ENCODE peak calls at places on chromosomes 2 and 18, in four cellular contexts. One of them, this sample, is unnamed. For H3K4me1, the result is how much of the 10 kb centered on the place peaks cover.

GRCh38 chr2:241070361-241070760 is 31.7 kb downstream of the MTERF4 start:
- DNase-seq in adrenal gland: peak
- DNase-seq in adipocyte: no peak
- DNase-seq in SK-N-SH: no peak
- DNase-seq in this sample: no peak

GRCh38 chr2:238945433-238946150 is 97.7 kb downstream of the TWIST2 start:
- DNase-seq in adrenal gland: no peak
- DNase-seq in adipocyte: peak
- DNase-seq in SK-N-SH: no peak
- DNase-seq in this sample: peak

GRCh38 chr2:17877811-17878221 is 651 bp upstream of the KCNS3 start:
- DNase-seq in adrenal gland: no peak
- DNase-seq in adipocyte: no peak
- DNase-seq in SK-N-SH: peak
- DNase-seq in this sample: peak

GRCh38 chr18:46156124-46156745 is 52.0 kb downstream of the HAUS1 start:
- DNase-seq in adrenal gland: no peak
- DNase-seq in adipocyte: no peak
- DNase-seq in SK-N-SH: no peak
- DNase-seq in this sample: no peak

GRCh38 chr2:71156531-71156930 is 26.1 kb downstream of the MPHOSPH10 start:
- DNase-seq in adrenal gland: no peak
- DNase-seq in adipocyte: peak
- DNase-seq in SK-N-SH: no peak
- DNase-seq in this sample: no peak

GRCh38 chr18:78992041-78992735 is 12.6 kb downstream of the SALL3 start:
- DNase-seq in adrenal gland: no peak
- DNase-seq in adipocyte: no peak
- DNase-seq in SK-N-SH: no peak
- DNase-seq in this sample: no peak

GRCh38 chr2:121076501-121076820 is 208.5 kb downstream of the TFCP2L1 start:
- DNase-seq in adrenal gland: no peak
- DNase-seq in adipocyte: no peak
- DNase-seq in SK-N-SH: no peak
- DNase-seq in this sample: no peak

GRCh38 chr2:37652199-37652640 is 19.2 kb downstream of the CDC42EP3 start:
- DNase-seq in adrenal gland: peak
- DNase-seq in adipocyte: peak
- DNase-seq in SK-N-SH: no peak
- DNase-seq in this sample: no peak

GRCh38 chr2:159124931-159125467 is 156.6 kb downstream of the TANC1 start:
- DNase-seq in adrenal gland: no peak
- DNase-seq in adipocyte: no peak
- DNase-seq in SK-N-SH: no peak
- DNase-seq in this sample: peak

GRCh38 chr2:201130524-201131186 is 14.7 kb downstream of the CFLAR start:
- DNase-seq in adrenal gland: no peak
- DNase-seq in adipocyte: peak
- DNase-seq in SK-N-SH: no peak
- DNase-seq in this sample: no peak

GRCh38 chr2:113342650-113343049 is 63.9 kb upstream of the PAX8 start:
- DNase-seq in adrenal gland: peak
- DNase-seq in adipocyte: no peak
- DNase-seq in SK-N-SH: no peak
- DNase-seq in this sample: no peak

GRCh38 chr18:27921904-27922541 is 254.9 kb downstream of the CDH2 start:
- DNase-seq in adrenal gland: no peak
- DNase-seq in adipocyte: peak
- DNase-seq in SK-N-SH: peak
- DNase-seq in this sample: no peak

GRCh38 chr2:236687296-236687955 is 117.8 kb downstream of the ACKR3 start:
- DNase-seq in adrenal gland: no peak
- DNase-seq in adipocyte: no peak
- DNase-seq in SK-N-SH: no peak
- DNase-seq in this sample: no peak

GRCh38 chr2:127475788-127476187 is 50.5 kb downstream of the IWS1 start:
- DNase-seq in adrenal gland: no peak
- DNase-seq in adipocyte: no peak
- DNase-seq in SK-N-SH: no peak
- DNase-seq in this sample: no peak

GRCh38 chr2:191064590-191064989 is 50.6 kb upstream of the STAT1 start:
- DNase-seq in adrenal gland: no peak
- DNase-seq in adipocyte: no peak
- DNase-seq in SK-N-SH: no peak
- DNase-seq in this sample: peak

DNA sequence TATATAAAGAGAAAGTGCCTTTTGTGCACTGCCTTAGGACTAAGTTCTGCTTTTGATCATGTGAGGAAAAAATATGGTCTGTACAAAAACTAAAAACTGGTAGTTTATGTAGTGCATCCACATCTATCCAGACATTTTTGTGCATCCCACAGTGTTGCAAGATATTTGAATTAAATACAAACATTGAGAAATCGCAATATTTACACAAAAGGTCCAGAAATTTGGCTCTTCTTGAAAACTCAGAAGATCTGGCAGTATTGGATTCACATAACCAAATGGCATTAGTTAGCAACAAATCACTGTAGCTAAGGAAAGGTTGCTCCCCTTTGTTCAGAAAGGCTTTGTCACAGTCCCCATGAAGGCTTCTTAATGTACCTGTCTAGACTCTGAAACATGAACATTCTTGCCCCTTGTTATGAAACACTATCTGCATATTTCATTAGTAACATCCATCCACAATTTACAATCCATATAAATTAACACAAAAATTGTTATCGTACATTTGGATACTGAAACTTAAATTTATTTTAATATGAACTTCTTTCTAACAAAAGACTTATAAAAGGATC is 2.2 kb downstream of the MMADHC start:
- DNase-seq in adrenal gland: no peak
- DNase-seq in adipocyte: peak
- DNase-seq in SK-N-SH: no peak
- DNase-seq in this sample: no peak
- H3K4me1 ChIP-seq in adrenal gland: under half
- H3K4me1 ChIP-seq in adipocyte: under half
- H3K4me1 ChIP-seq in SK-N-SH: under half
- H3K4me1 ChIP-seq in this sample: under half

GRCh38 chr18:49394191-49394590 is 66.3 kb downstream of the DYM start:
- DNase-seq in adrenal gland: no peak
- DNase-seq in adipocyte: no peak
- DNase-seq in SK-N-SH: no peak
- DNase-seq in this sample: no peak

GRCh38 chr18:49400398-49401072 is 59.9 kb downstream of the DYM start:
- DNase-seq in adrenal gland: no peak
- DNase-seq in adipocyte: peak
- DNase-seq in SK-N-SH: no peak
- DNase-seq in this sample: no peak

GRCh38 chr18:49398331-49398730 is 62.1 kb downstream of the DYM start:
- DNase-seq in adrenal gland: no peak
- DNase-seq in adipocyte: no peak
- DNase-seq in SK-N-SH: no peak
- DNase-seq in this sample: no peak

GRCh38 chr18:49393011-49393410 is 67.4 kb downstream of the DYM start:
- DNase-seq in adrenal gland: no peak
- DNase-seq in adipocyte: no peak
- DNase-seq in SK-N-SH: no peak
- DNase-seq in this sample: no peak

DNA sequence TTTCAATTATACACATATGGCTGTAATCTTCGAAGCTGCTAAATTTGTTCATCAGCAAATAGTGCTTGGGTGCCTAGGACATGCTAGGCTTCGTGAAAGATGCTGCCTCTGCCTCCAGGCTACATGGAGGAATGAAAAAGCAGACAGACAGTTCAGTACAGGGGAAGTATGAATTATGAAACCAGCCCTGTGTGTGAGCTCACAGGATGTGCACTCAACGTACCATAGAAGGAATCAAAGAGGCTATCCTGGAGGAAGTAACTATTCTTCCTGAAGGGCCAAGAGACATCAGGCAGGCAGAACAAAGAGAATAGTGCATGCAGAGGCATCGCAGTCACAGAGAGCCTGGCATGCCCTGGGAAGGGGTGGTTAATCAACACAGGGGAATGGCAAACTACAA is 61.4 kb downstream of the DYM start:
- DNase-seq in adrenal gland: no peak
- DNase-seq in adipocyte: no peak
- DNase-seq in SK-N-SH: peak
- DNase-seq in this sample: no peak
- H3K4me3 ChIP-seq in adrenal gland: no peak
- H3K4me3 ChIP-seq in adipocyte: no peak
- H3K4me3 ChIP-seq in SK-N-SH: no peak
- H3K4me3 ChIP-seq in this sample: no peak

GRCh38 chr2:136323935-136324334 is 206.0 kb upstream of the CXCR4 start:
- DNase-seq in adrenal gland: no peak
- DNase-seq in adipocyte: no peak
- DNase-seq in SK-N-SH: no peak
- DNase-seq in this sample: no peak

GRCh38 chr2:136319227-136319626 is 201.3 kb upstream of the CXCR4 start:
- DNase-seq in adrenal gland: no peak
- DNase-seq in adipocyte: no peak
- DNase-seq in SK-N-SH: no peak
- DNase-seq in this sample: no peak

GRCh38 chr2:136323212-136323611 is 205.3 kb upstream of the CXCR4 start:
- DNase-seq in adrenal gland: no peak
- DNase-seq in adipocyte: no peak
- DNase-seq in SK-N-SH: no peak
- DNase-seq in this sample: no peak

GRCh38 chr2:136322436-136322835 is 204.5 kb upstream of the CXCR4 start:
- DNase-seq in adrenal gland: no peak
- DNase-seq in adipocyte: no peak
- DNase-seq in SK-N-SH: no peak
- DNase-seq in this sample: no peak

GRCh38 chr2:136319651-136320050 is 201.7 kb upstream of the CXCR4 start:
- DNase-seq in adrenal gland: no peak
- DNase-seq in adipocyte: no peak
- DNase-seq in SK-N-SH: no peak
- DNase-seq in this sample: no peak
- H3K4me1 ChIP-seq in adrenal gland: under half
- H3K4me1 ChIP-seq in adipocyte: under half
- H3K4me1 ChIP-seq in SK-N-SH: under half
- H3K4me1 ChIP-seq in this sample: under half

DNA sequence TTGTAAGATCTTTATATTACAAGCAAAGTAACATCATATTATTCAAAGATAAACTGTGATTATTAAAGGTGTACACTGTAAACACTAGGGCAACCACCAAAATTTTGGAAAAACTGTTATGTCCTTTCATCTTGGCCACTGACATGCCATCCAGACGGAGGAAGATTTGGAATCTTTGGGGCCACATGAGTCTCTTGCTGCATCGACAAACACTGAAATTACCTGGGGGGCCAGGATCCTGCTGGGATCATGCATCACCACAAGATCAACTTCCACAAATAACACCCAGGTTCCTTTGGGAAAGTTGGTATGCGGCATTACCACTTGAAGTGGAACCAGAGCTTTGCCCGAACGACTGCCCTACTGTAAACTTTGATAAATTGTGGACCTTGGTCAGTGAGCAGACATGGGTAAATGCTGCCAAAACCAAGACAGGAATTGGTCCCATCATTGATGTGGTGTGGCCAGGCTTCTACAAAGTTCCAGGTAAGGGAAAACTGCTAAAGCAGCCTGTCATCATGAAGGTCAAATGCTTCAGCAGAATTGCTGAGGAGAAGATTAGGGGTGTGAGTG is 110.6 kb upstream of the UXS1 start:
- DNase-seq in adrenal gland: no peak
- DNase-seq in adipocyte: no peak
- DNase-seq in SK-N-SH: no peak
- DNase-seq in this sample: peak
- H3K4me3 ChIP-seq in adrenal gland: no peak
- H3K4me3 ChIP-seq in adipocyte: no peak
- H3K4me3 ChIP-seq in SK-N-SH: no peak
- H3K4me3 ChIP-seq in this sample: no peak

GRCh38 chr2:31020713-31021112 is 117.5 kb downstream of the GALNT14 start:
- DNase-seq in adrenal gland: no peak
- DNase-seq in adipocyte: no peak
- DNase-seq in SK-N-SH: peak
- DNase-seq in this sample: no peak
- H3K4me1 ChIP-seq in adrenal gland: under half
- H3K4me1 ChIP-seq in adipocyte: under half
- H3K4me1 ChIP-seq in SK-N-SH: under half
- H3K4me1 ChIP-seq in this sample: under half

GRCh38 chr18:74455386-74455785 is 1.7 kb downstream of the DIPK1C start:
- DNase-seq in adrenal gland: no peak
- DNase-seq in adipocyte: no peak
- DNase-seq in SK-N-SH: no peak
- DNase-seq in this sample: no peak

GRCh38 chr18:74454279-74454741 is 2.8 kb downstream of the DIPK1C start:
- DNase-seq in adrenal gland: no peak
- DNase-seq in adipocyte: no peak
- DNase-seq in SK-N-SH: no peak
- DNase-seq in this sample: no peak

GRCh38 chr18:74456409-74457042 is 582 bp downstream of the DIPK1C start:
- DNase-seq in adrenal gland: no peak
- DNase-seq in adipocyte: no peak
- DNase-seq in SK-N-SH: no peak
- DNase-seq in this sample: no peak

GRCh38 chr18:74457043-74457742 is at the start of gene DIPK1C:
- DNase-seq in adrenal gland: no peak
- DNase-seq in adipocyte: peak
- DNase-seq in SK-N-SH: no peak
- DNase-seq in this sample: no peak

DNA sequence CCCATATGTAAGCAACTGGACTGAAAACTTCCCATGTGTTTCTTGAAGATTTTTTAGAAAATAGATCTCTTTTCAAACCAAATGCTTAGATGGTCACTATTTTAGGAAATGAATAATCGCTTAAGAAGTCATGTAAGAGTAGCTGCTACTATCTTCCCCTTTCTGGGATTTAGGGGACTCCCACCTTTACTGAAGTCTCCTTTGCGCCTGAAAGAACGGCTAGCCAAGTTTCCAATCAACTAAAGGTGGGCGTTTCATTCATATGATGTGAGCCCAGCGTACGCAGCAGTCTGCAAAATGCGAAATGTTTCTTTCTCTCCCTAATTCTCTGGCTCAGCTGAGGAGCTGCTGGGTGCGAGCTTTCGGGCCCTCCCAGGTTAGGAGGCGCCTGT is 1.1 kb downstream of the DIPK1C start:
- DNase-seq in adrenal gland: no peak
- DNase-seq in adipocyte: no peak
- DNase-seq in SK-N-SH: no peak
- DNase-seq in this sample: no peak
- H3K4me3 ChIP-seq in adrenal gland: no peak
- H3K4me3 ChIP-seq in adipocyte: no peak
- H3K4me3 ChIP-seq in SK-N-SH: no peak
- H3K4me3 ChIP-seq in this sample: no peak

GRCh38 chr18:9716375-9716774 is 8.3 kb downstream of the RAB31 start:
- DNase-seq in adrenal gland: no peak
- DNase-seq in adipocyte: no peak
- DNase-seq in SK-N-SH: no peak
- DNase-seq in this sample: no peak
- H3K4me1 ChIP-seq in adrenal gland: under half
- H3K4me1 ChIP-seq in adipocyte: under half
- H3K4me1 ChIP-seq in SK-N-SH: under half
- H3K4me1 ChIP-seq in this sample: under half

This sample was measured in small intestine.